ENCODE peak calls at places on chromosome 21, in seven cellular contexts. One of them, this sample, is unnamed.

GRCh38 chr21:34820051-34820450 is 151.3 kb downstream of the CLIC6 start:
- DNase-seq in T-helper 9 cell: no peak
- DNase-seq in astrocyte of the spinal cord: no peak
- DNase-seq in fibroblast of the aortic adventitia: no peak
- DNase-seq in tibial nerve: no peak
- DNase-seq in H54: no peak
- DNase-seq in substantia nigra: no peak
- DNase-seq in this sample: no peak

GRCh38 chr21:29888437-29888836 is 51.4 kb downstream of the GRIK1 start:
- DNase-seq in substantia nigra: no peak
- DNase-seq in T-helper 9 cell: no peak
- DNase-seq in astrocyte of the spinal cord: no peak
- DNase-seq in fibroblast of the aortic adventitia: no peak
- DNase-seq in H54: no peak
- DNase-seq in tibial nerve: no peak
- DNase-seq in this sample: no peak

GRCh38 chr21:42387843-42388242 is 8.0 kb downstream of the TMPRSS3 start:
- DNase-seq in H54: no peak
- DNase-seq in substantia nigra: no peak
- DNase-seq in tibial nerve: no peak
- DNase-seq in T-helper 9 cell: no peak
- DNase-seq in fibroblast of the aortic adventitia: no peak
- DNase-seq in astrocyte of the spinal cord: no peak
- DNase-seq in this sample: no peak

GRCh38 chr21:31161157-31161556 is 122.9 kb upstream of the KRTAP19-8 start:
- DNase-seq in fibroblast of the aortic adventitia: peak; percentile 13
- DNase-seq in H54: peak; percentile 13
- DNase-seq in astrocyte of the spinal cord: peak; percentile 50
- DNase-seq in tibial nerve: no peak
- DNase-seq in substantia nigra: peak; percentile 24
- DNase-seq in T-helper 9 cell: no peak
- DNase-seq in this sample: no peak

GRCh38 chr21:34128124-34128523 is 54.7 kb downstream of the MRPS6 start:
- DNase-seq in astrocyte of the spinal cord: no peak
- DNase-seq in tibial nerve: no peak
- DNase-seq in H54: no peak
- DNase-seq in T-helper 9 cell: no peak
- DNase-seq in fibroblast of the aortic adventitia: peak; percentile 22
- DNase-seq in substantia nigra: no peak
- DNase-seq in this sample: no peak

GRCh38 chr21:33940164-33940563 is 24.6 kb upstream of the ATP5PO start:
- DNase-seq in H54: no peak
- DNase-seq in T-helper 9 cell: no peak
- DNase-seq in fibroblast of the aortic adventitia: peak; percentile 75
- DNase-seq in substantia nigra: no peak
- DNase-seq in astrocyte of the spinal cord: peak; percentile 56
- DNase-seq in tibial nerve: no peak
- DNase-seq in this sample: no peak

GRCh38 chr21:31780944-31781343 is 49.0 kb upstream of the SCAF4 start:
- DNase-seq in astrocyte of the spinal cord: no peak
- DNase-seq in tibial nerve: no peak
- DNase-seq in substantia nigra: no peak
- DNase-seq in H54: no peak
- DNase-seq in T-helper 9 cell: no peak
- DNase-seq in fibroblast of the aortic adventitia: no peak
- DNase-seq in this sample: peak; percentile 46

GRCh38 chr21:33824156-33824941 is 91.3 kb downstream of the ATP5PO start:
- DNase-seq in substantia nigra: no peak
- DNase-seq in astrocyte of the spinal cord: peak; percentile 52
- DNase-seq in fibroblast of the aortic adventitia: peak; percentile 23
- DNase-seq in T-helper 9 cell: no peak
- DNase-seq in tibial nerve: no peak
- DNase-seq in H54: no peak
- DNase-seq in this sample: no peak

GRCh38 chr21:34582506-34583150 is 32.3 kb downstream of the RCAN1 start:
- DNase-seq in substantia nigra: no peak
- DNase-seq in astrocyte of the spinal cord: peak; percentile 59
- DNase-seq in T-helper 9 cell: no peak
- DNase-seq in fibroblast of the aortic adventitia: peak; percentile 65
- DNase-seq in H54: peak; percentile 35
- DNase-seq in tibial nerve: no peak
- DNase-seq in this sample: no peak

GRCh38 chr21:42441963-42442362 is 38.3 kb downstream of the UBASH3A start:
- DNase-seq in H54: no peak
- DNase-seq in tibial nerve: no peak
- DNase-seq in substantia nigra: no peak
- DNase-seq in T-helper 9 cell: no peak
- DNase-seq in astrocyte of the spinal cord: no peak
- DNase-seq in fibroblast of the aortic adventitia: no peak
- DNase-seq in this sample: no peak

GRCh38 chr21:46000731-46001641 is 19.4 kb downstream of the COL6A1 start:
- DNase-seq in H54: no peak
- DNase-seq in astrocyte of the spinal cord: no peak
- DNase-seq in T-helper 9 cell: no peak
- DNase-seq in tibial nerve: peak; percentile 15
- DNase-seq in substantia nigra: no peak
- DNase-seq in fibroblast of the aortic adventitia: no peak
- DNase-seq in this sample: no peak

GRCh38 chr21:19011448-19011847 is 607.9 kb upstream of the TMPRSS15 start:
- DNase-seq in tibial nerve: no peak
- DNase-seq in substantia nigra: no peak
- DNase-seq in astrocyte of the spinal cord: no peak
- DNase-seq in T-helper 9 cell: no peak
- DNase-seq in fibroblast of the aortic adventitia: no peak
- DNase-seq in H54: no peak
- DNase-seq in this sample: no peak

GRCh38 chr21:35217504-35218060 is 168.5 kb upstream of the RUNX1 start:
- DNase-seq in tibial nerve: no peak
- DNase-seq in H54: peak; percentile 52
- DNase-seq in T-helper 9 cell: no peak
- DNase-seq in astrocyte of the spinal cord: peak; percentile 79
- DNase-seq in substantia nigra: no peak
- DNase-seq in fibroblast of the aortic adventitia: peak; percentile 80
- DNase-seq in this sample: no peak

GRCh38 chr21:15870819-15871218 is 141.0 kb downstream of the USP25 start:
- DNase-seq in fibroblast of the aortic adventitia: no peak
- DNase-seq in substantia nigra: no peak
- DNase-seq in astrocyte of the spinal cord: no peak
- DNase-seq in H54: no peak
- DNase-seq in T-helper 9 cell: no peak
- DNase-seq in tibial nerve: no peak
- DNase-seq in this sample: no peak

GRCh38 chr21:39134288-39134810 is 48.9 kb downstream of the PSMG1 start:
- DNase-seq in H54: no peak
- DNase-seq in fibroblast of the aortic adventitia: no peak
- DNase-seq in astrocyte of the spinal cord: no peak
- DNase-seq in tibial nerve: no peak
- DNase-seq in substantia nigra: no peak
- DNase-seq in T-helper 9 cell: no peak
- DNase-seq in this sample: no peak

GRCh38 chr21:24420694-24421093 is 1186.6 kb downstream of the MRPL39 start:
- DNase-seq in H54: no peak
- DNase-seq in fibroblast of the aortic adventitia: no peak
- DNase-seq in astrocyte of the spinal cord: no peak
- DNase-seq in tibial nerve: no peak
- DNase-seq in substantia nigra: no peak
- DNase-seq in T-helper 9 cell: no peak
- DNase-seq in this sample: no peak

GRCh38 chr21:25350056-25350455 is 257.2 kb downstream of the MRPL39 start:
- DNase-seq in astrocyte of the spinal cord: peak; percentile 61
- DNase-seq in T-helper 9 cell: no peak
- DNase-seq in tibial nerve: no peak
- DNase-seq in H54: peak; percentile 20
- DNase-seq in substantia nigra: no peak
- DNase-seq in fibroblast of the aortic adventitia: peak; percentile 66
- DNase-seq in this sample: no peak

GRCh38 chr21:45859041-45859761 is 122.4 kb upstream of the COL6A1 start:
- DNase-seq in astrocyte of the spinal cord: no peak
- DNase-seq in fibroblast of the aortic adventitia: no peak
- DNase-seq in T-helper 9 cell: no peak
- DNase-seq in tibial nerve: no peak
- DNase-seq in substantia nigra: no peak
- DNase-seq in H54: no peak
- DNase-seq in this sample: no peak

GRCh38 chr21:41142051-41142795 is 25.7 kb upstream of the BACE2 start:
- DNase-seq in astrocyte of the spinal cord: peak; percentile 58
- DNase-seq in substantia nigra: peak; percentile 8
- DNase-seq in tibial nerve: no peak
- DNase-seq in T-helper 9 cell: no peak
- DNase-seq in fibroblast of the aortic adventitia: peak; percentile 77
- DNase-seq in H54: no peak
- DNase-seq in this sample: no peak

GRCh38 chr21:25343774-25344545 is 263.3 kb downstream of the MRPL39 start:
- DNase-seq in T-helper 9 cell: no peak
- DNase-seq in H54: no peak
- DNase-seq in astrocyte of the spinal cord: no peak
- DNase-seq in fibroblast of the aortic adventitia: peak; percentile 68
- DNase-seq in substantia nigra: no peak
- DNase-seq in tibial nerve: no peak
- DNase-seq in this sample: no peak

GRCh38 chr21:38997051-38997450 is 186.2 kb downstream of the PSMG1 start:
- DNase-seq in tibial nerve: no peak
- DNase-seq in substantia nigra: no peak
- DNase-seq in T-helper 9 cell: no peak
- DNase-seq in astrocyte of the spinal cord: no peak
- DNase-seq in fibroblast of the aortic adventitia: no peak
- DNase-seq in H54: no peak
- DNase-seq in this sample: no peak

GRCh38 chr21:46227811-46228344 is 696 bp downstream of the LSS start:
- DNase-seq in fibroblast of the aortic adventitia: peak; percentile 14
- DNase-seq in T-helper 9 cell: no peak
- DNase-seq in astrocyte of the spinal cord: no peak
- DNase-seq in H54: no peak
- DNase-seq in substantia nigra: no peak
- DNase-seq in tibial nerve: no peak
- DNase-seq in this sample: no peak

GRCh38 chr21:24671901-24672300 is 935.4 kb downstream of the MRPL39 start:
- DNase-seq in substantia nigra: no peak
- DNase-seq in tibial nerve: no peak
- DNase-seq in T-helper 9 cell: no peak
- DNase-seq in astrocyte of the spinal cord: no peak
- DNase-seq in H54: no peak
- DNase-seq in fibroblast of the aortic adventitia: no peak
- DNase-seq in this sample: no peak

GRCh38 chr21:16196521-16197208 is 466.9 kb downstream of the USP25 start:
- DNase-seq in H54: no peak
- DNase-seq in substantia nigra: no peak
- DNase-seq in astrocyte of the spinal cord: peak; percentile 69
- DNase-seq in fibroblast of the aortic adventitia: peak; percentile 68
- DNase-seq in T-helper 9 cell: no peak
- DNase-seq in tibial nerve: no peak
- DNase-seq in this sample: no peak

GRCh38 chr21:44568667-44569556 is 4.6 kb upstream of the KRTAP10-4 start:
- DNase-seq in tibial nerve: no peak
- DNase-seq in astrocyte of the spinal cord: no peak
- DNase-seq in T-helper 9 cell: no peak
- DNase-seq in fibroblast of the aortic adventitia: no peak
- DNase-seq in H54: no peak
- DNase-seq in substantia nigra: no peak
- DNase-seq in this sample: peak; percentile 3